ENCODE peak calls at places on chromosomes 12 and 14, in nine cellular contexts. One of them, this sample, is unnamed.

GRCh38 chr12:49190317-49190716 is 1.4 kb upstream of the TUBA1A start:
- DNase-seq in A549: no peak
- DNase-seq in SK-N-SH: peak; percentile 42
- DNase-seq in transverse colon: no peak
- DNase-seq in tibial nerve: no peak
- DNase-seq in HepG2: no peak
- DNase-seq in suprapubic skin: peak; percentile 47
- DNase-seq in sigmoid colon: no peak
- DNase-seq in stomach: no peak
- DNase-seq in this sample: no peak

GRCh38 chr12:86669010-86669409 is 412.8 kb upstream of the MGAT4C start:
- DNase-seq in A549: no peak
- DNase-seq in SK-N-SH: no peak
- DNase-seq in transverse colon: no peak
- DNase-seq in tibial nerve: no peak
- DNase-seq in HepG2: no peak
- DNase-seq in suprapubic skin: no peak
- DNase-seq in sigmoid colon: no peak
- DNase-seq in stomach: no peak
- DNase-seq in this sample: no peak

GRCh38 chr14:54291491-54292191 is 105.2 kb upstream of the CDKN3 start:
- DNase-seq in A549: no peak
- DNase-seq in SK-N-SH: no peak
- DNase-seq in transverse colon: no peak
- DNase-seq in tibial nerve: no peak
- DNase-seq in HepG2: peak; percentile 98
- DNase-seq in suprapubic skin: no peak
- DNase-seq in sigmoid colon: no peak
- DNase-seq in stomach: no peak
- DNase-seq in this sample: no peak

GRCh38 chr14:60327447-60328331 is 78.7 kb downstream of the PPM1A start:
- DNase-seq in A549: peak; percentile 14
- DNase-seq in SK-N-SH: peak; percentile 38
- DNase-seq in transverse colon: peak; percentile 60
- DNase-seq in tibial nerve: no peak
- DNase-seq in HepG2: no peak
- DNase-seq in suprapubic skin: no peak
- DNase-seq in sigmoid colon: no peak
- DNase-seq in stomach: peak; percentile 56
- DNase-seq in this sample: no peak

GRCh38 chr12:95733156-95733825 is 57.3 kb downstream of the NTN4 start:
- DNase-seq in A549: peak; percentile 37
- DNase-seq in SK-N-SH: no peak
- DNase-seq in transverse colon: no peak
- DNase-seq in tibial nerve: no peak
- DNase-seq in HepG2: no peak
- DNase-seq in suprapubic skin: no peak
- DNase-seq in sigmoid colon: no peak
- DNase-seq in stomach: no peak
- DNase-seq in this sample: no peak

GRCh38 chr12:51065530-51065929 is 17.4 kb downstream of the LETMD1 start:
- DNase-seq in A549: no peak
- DNase-seq in SK-N-SH: no peak
- DNase-seq in transverse colon: no peak
- DNase-seq in tibial nerve: no peak
- DNase-seq in HepG2: peak; percentile 20
- DNase-seq in suprapubic skin: no peak
- DNase-seq in sigmoid colon: no peak
- DNase-seq in stomach: no peak
- DNase-seq in this sample: no peak

GRCh38 chr12:113880337-113880736 is 85.8 kb downstream of the RBM19 start:
- DNase-seq in A549: no peak
- DNase-seq in SK-N-SH: no peak
- DNase-seq in transverse colon: no peak
- DNase-seq in tibial nerve: no peak
- DNase-seq in HepG2: no peak
- DNase-seq in suprapubic skin: no peak
- DNase-seq in sigmoid colon: no peak
- DNase-seq in stomach: no peak
- DNase-seq in this sample: no peak

GRCh38 chr12:88562846-88563582 is 17.3 kb downstream of the KITLG start:
- DNase-seq in A549: no peak
- DNase-seq in SK-N-SH: no peak
- DNase-seq in transverse colon: no peak
- DNase-seq in tibial nerve: no peak
- DNase-seq in HepG2: no peak
- DNase-seq in suprapubic skin: no peak
- DNase-seq in sigmoid colon: no peak
- DNase-seq in stomach: no peak
- DNase-seq in this sample: no peak

GRCh38 chr12:51823875-51824565 is 24.5 kb downstream of the FIGNL2 start:
- DNase-seq in A549: peak; percentile 85
- DNase-seq in SK-N-SH: peak; percentile 66
- DNase-seq in transverse colon: peak; percentile 34
- DNase-seq in tibial nerve: no peak
- DNase-seq in HepG2: peak; percentile 59
- DNase-seq in suprapubic skin: no peak
- DNase-seq in sigmoid colon: no peak
- DNase-seq in stomach: peak; percentile 51
- DNase-seq in this sample: no peak

GRCh38 chr12:103632554-103633216 is 45.6 kb downstream of the STAB2 start:
- DNase-seq in A549: peak; percentile 62
- DNase-seq in SK-N-SH: peak; percentile 79
- DNase-seq in transverse colon: peak; percentile 72
- DNase-seq in tibial nerve: no peak
- DNase-seq in HepG2: peak; percentile 66
- DNase-seq in suprapubic skin: peak; percentile 78
- DNase-seq in sigmoid colon: no peak
- DNase-seq in stomach: peak; percentile 78
- DNase-seq in this sample: no peak

GRCh38 chr14:75578786-75579781 is 664 bp downstream of the FLVCR2 start:
- DNase-seq in A549: peak; percentile 52
- DNase-seq in SK-N-SH: no peak
- DNase-seq in transverse colon: peak; percentile 80
- DNase-seq in tibial nerve: peak; percentile 23
- DNase-seq in HepG2: peak; percentile 31
- DNase-seq in suprapubic skin: no peak
- DNase-seq in sigmoid colon: peak; percentile 68
- DNase-seq in stomach: no peak
- DNase-seq in this sample: no peak

GRCh38 chr14:97177016-97177415 is 379.8 kb downstream of the VRK1 start:
- DNase-seq in A549: peak; percentile 58
- DNase-seq in SK-N-SH: peak; percentile 14
- DNase-seq in transverse colon: no peak
- DNase-seq in tibial nerve: no peak
- DNase-seq in HepG2: peak; percentile 18
- DNase-seq in suprapubic skin: no peak
- DNase-seq in sigmoid colon: no peak
- DNase-seq in stomach: no peak
- DNase-seq in this sample: no peak

GRCh38 chr12:118022728-118023109 is 6.2 kb downstream of the RFC5 start:
- DNase-seq in A549: no peak
- DNase-seq in SK-N-SH: no peak
- DNase-seq in transverse colon: no peak
- DNase-seq in tibial nerve: no peak
- DNase-seq in HepG2: no peak
- DNase-seq in suprapubic skin: no peak
- DNase-seq in sigmoid colon: no peak
- DNase-seq in stomach: no peak
- DNase-seq in this sample: no peak

GRCh38 chr14:103232338-103232808 is 101.7 kb upstream of the EIF5 start:
- DNase-seq in A549: peak; percentile 47
- DNase-seq in SK-N-SH: peak; percentile 43
- DNase-seq in transverse colon: peak; percentile 38
- DNase-seq in tibial nerve: no peak
- DNase-seq in HepG2: no peak
- DNase-seq in suprapubic skin: no peak
- DNase-seq in sigmoid colon: no peak
- DNase-seq in stomach: no peak
- DNase-seq in this sample: no peak
- TF ChIP-seq EP300 in A549: no peak
- TF ChIP-seq EP300 in SK-N-SH: no peak
- TF ChIP-seq EP300 in transverse colon: no peak
- TF ChIP-seq EP300 in tibial nerve: no peak
- TF ChIP-seq EP300 in HepG2: no peak
- TF ChIP-seq EP300 in suprapubic skin: no peak
- TF ChIP-seq EP300 in sigmoid colon: no peak
- TF ChIP-seq EP300 in stomach: no peak
- TF ChIP-seq EP300 in this sample: no peak

DNA sequence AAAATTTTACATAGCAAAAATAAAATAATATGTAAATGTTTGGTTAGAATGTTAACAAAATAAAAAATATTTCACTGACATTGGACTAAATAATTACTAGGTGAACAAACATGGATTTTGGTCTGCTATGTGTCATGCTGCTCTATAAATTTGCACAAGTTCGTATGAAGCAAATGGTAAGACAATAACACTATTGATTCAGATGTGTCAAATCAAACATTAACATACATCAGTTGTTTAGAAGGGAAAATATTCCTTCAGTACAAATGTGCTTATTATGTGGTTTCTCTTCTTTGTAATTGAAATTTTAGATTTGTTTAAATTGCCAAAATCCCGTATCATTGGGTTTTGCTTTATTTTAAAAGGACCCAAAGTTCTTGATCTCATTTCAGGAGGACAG is 46.9 kb downstream of the PAWR start:
- DNase-seq in A549: no peak
- DNase-seq in SK-N-SH: no peak
- DNase-seq in transverse colon: no peak
- DNase-seq in tibial nerve: no peak
- DNase-seq in HepG2: peak; percentile 82
- DNase-seq in suprapubic skin: no peak
- DNase-seq in sigmoid colon: no peak
- DNase-seq in stomach: no peak
- DNase-seq in this sample: no peak
- H3K4me3 ChIP-seq in A549: no peak overlapping the region
- H3K4me3 ChIP-seq in SK-N-SH: no peak overlapping the region
- H3K4me3 ChIP-seq in transverse colon: no peak overlapping the region
- H3K4me3 ChIP-seq in tibial nerve: no peak overlapping the region
- H3K4me3 ChIP-seq in HepG2: peak overlapping the region; percentile 24
- H3K4me3 ChIP-seq in suprapubic skin: no peak overlapping the region
- H3K4me3 ChIP-seq in sigmoid colon: no peak overlapping the region
- H3K4me3 ChIP-seq in stomach: no peak overlapping the region
- H3K4me3 ChIP-seq in this sample: no peak overlapping the region

GRCh38 chr14:95534299-95535225 is at the start of gene GLRX5:
- DNase-seq in A549: peak; percentile 100
- DNase-seq in SK-N-SH: peak; percentile 99
- DNase-seq in transverse colon: peak; percentile 99
- DNase-seq in tibial nerve: peak; percentile 99
- DNase-seq in HepG2: peak; percentile 100
- DNase-seq in suprapubic skin: peak; percentile 100
- DNase-seq in sigmoid colon: peak; percentile 100
- DNase-seq in stomach: peak; percentile 99
- DNase-seq in this sample: peak; percentile 98

GRCh38 chr14:95536036-95536577 is 1.3 kb downstream of the GLRX5 start:
- DNase-seq in A549: no peak
- DNase-seq in SK-N-SH: no peak
- DNase-seq in transverse colon: no peak
- DNase-seq in tibial nerve: no peak
- DNase-seq in HepG2: no peak
- DNase-seq in suprapubic skin: no peak
- DNase-seq in sigmoid colon: no peak
- DNase-seq in stomach: no peak
- DNase-seq in this sample: no peak

GRCh38 chr14:95533391-95533821 is 1.4 kb upstream of the GLRX5 start:
- DNase-seq in A549: peak; percentile 20
- DNase-seq in SK-N-SH: peak; percentile 55
- DNase-seq in transverse colon: no peak
- DNase-seq in tibial nerve: no peak
- DNase-seq in HepG2: peak; percentile 21
- DNase-seq in suprapubic skin: peak; percentile 32
- DNase-seq in sigmoid colon: no peak
- DNase-seq in stomach: no peak
- DNase-seq in this sample: no peak

GRCh38 chr14:95533822-95534221 is 1.0 kb upstream of the GLRX5 start:
- DNase-seq in A549: no peak
- DNase-seq in SK-N-SH: no peak
- DNase-seq in transverse colon: no peak
- DNase-seq in tibial nerve: no peak
- DNase-seq in HepG2: no peak
- DNase-seq in suprapubic skin: no peak
- DNase-seq in sigmoid colon: no peak
- DNase-seq in stomach: no peak
- DNase-seq in this sample: peak; percentile 17

DNA sequence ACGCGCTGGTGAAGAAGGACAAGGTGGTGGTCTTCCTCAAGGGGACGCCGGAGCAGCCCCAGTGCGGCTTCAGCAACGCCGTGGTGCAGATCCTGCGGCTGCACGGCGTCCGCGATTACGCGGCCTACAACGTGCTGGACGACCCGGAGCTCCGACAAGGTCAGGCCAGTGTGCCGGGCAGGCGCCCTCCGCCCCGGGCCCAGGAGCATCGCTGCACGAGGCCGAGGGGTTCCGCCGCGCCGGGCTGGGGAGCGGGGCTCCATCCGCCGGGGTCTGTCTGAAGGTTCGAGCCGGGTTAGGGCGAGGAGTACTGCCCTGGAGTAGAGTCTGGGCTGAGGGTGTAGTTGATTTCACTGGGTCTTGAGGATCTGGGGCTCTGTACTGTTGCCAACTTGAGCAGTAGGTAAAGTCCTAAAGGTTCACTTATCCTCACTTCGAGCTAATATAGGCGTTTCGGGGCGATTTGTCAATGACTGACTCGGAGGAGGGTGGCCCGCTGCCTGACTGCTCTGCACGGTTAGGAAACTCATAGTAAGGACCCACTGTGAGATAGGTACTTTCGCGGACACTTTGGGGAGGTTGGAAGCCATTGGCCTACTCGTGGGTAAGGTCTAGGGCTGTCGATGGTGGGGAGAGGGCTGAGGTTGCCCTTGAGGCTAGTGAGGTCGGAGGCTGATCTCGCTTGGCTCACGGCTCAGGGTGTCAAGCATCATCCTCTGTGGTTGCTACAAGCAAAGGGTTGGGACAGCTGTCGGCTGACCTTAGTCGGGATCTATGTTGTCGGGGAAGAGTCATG is 574 bp downstream of the GLRX5 start:
- DNase-seq in A549: no peak
- DNase-seq in SK-N-SH: peak; percentile 63
- DNase-seq in transverse colon: no peak
- DNase-seq in tibial nerve: no peak
- DNase-seq in HepG2: no peak
- DNase-seq in suprapubic skin: no peak
- DNase-seq in sigmoid colon: no peak
- DNase-seq in stomach: no peak
- DNase-seq in this sample: no peak
- H3K4me1 ChIP-seq in A549: peaks cover 40% of the 10 kb centered on the region
- H3K4me1 ChIP-seq in SK-N-SH: peaks cover 41% of the 10 kb centered on the region
- H3K4me1 ChIP-seq in transverse colon: peaks cover 21% of the 10 kb centered on the region
- H3K4me1 ChIP-seq in tibial nerve: peaks cover 48% of the 10 kb centered on the region
- H3K4me1 ChIP-seq in HepG2: peaks cover 47% of the 10 kb centered on the region
- H3K4me1 ChIP-seq in suprapubic skin: peaks cover 69% of the 10 kb centered on the region
- H3K4me1 ChIP-seq in sigmoid colon: no peaks in the 10 kb centered on the region
- H3K4me1 ChIP-seq in stomach: peaks cover 69% of the 10 kb centered on the region
- H3K4me1 ChIP-seq in this sample: peaks cover 23% of the 10 kb centered on the region

GRCh38 chr14:22538671-22539228 is 50.3 kb downstream of the DAD1 start:
- DNase-seq in A549: no peak
- DNase-seq in SK-N-SH: no peak
- DNase-seq in transverse colon: no peak
- DNase-seq in tibial nerve: no peak
- DNase-seq in HepG2: no peak
- DNase-seq in suprapubic skin: no peak
- DNase-seq in sigmoid colon: no peak
- DNase-seq in stomach: no peak
- DNase-seq in this sample: no peak
- TF ChIP-seq EP300 in A549: no peak
- TF ChIP-seq EP300 in SK-N-SH: no peak
- TF ChIP-seq EP300 in transverse colon: no peak
- TF ChIP-seq EP300 in tibial nerve: no peak
- TF ChIP-seq EP300 in HepG2: no peak
- TF ChIP-seq EP300 in suprapubic skin: no peak
- TF ChIP-seq EP300 in sigmoid colon: no peak
- TF ChIP-seq EP300 in stomach: no peak
- TF ChIP-seq EP300 in this sample: no peak

This sample was measured in ovary.